ENCODE peak calls at places on chromosomes 1 and 21, in eight cellular contexts. A is stimulated activated CD4-positive, alpha-beta T cell treated with anti-CD3 and anti-CD28 coated beads, Interleukin-1b, Interleukin-23, amount 100 ng/mL, for 4 hours; I is HCT116; N is effector CD4-positive, alpha-beta T cell; G is hepatocyte; X is OCI-M1; E is brain microvascular endothelial cell; W is PC-3. Z is an unnamed sample.

GRCh38 chr1:224510880-224511645 is 76.5 kb upstream of the WDR26 start:
- DNase-seq in I (no peak), E (no peak), A (no peak), X (peak; percentile 37), W (peak; percentile 56), G (no peak), N (no peak), Z (no peak)

GRCh38 chr1:40435471-40435870 is 14.8 kb upstream of the ZFP69B start:
- DNase-seq in I (no peak), N (no peak), W (no peak), A (no peak), E (peak; percentile 11), G (no peak), X (no peak), Z (no peak)

GRCh38 chr1:212967767-212968166 is 17.4 kb downstream of the VASH2 start:
- DNase-seq in I (peak; percentile 34), N (no peak), G (peak; percentile 33), X (peak; percentile 62), W (peak; percentile 69), E (peak; percentile 42), A (no peak), Z (no peak)

GRCh38 chr1:19799877-19800804 is at the start of gene TMCO4:
- DNase-seq in A (peak; percentile 17), W (peak; percentile 51), G (peak; percentile 58), E (peak; percentile 78), I (no peak), N (peak; percentile 14), X (peak; percentile 84), Z (no peak)

GRCh38 chr1:44076093-44076492 is 42.5 kb upstream of the KLF17 start:
- DNase-seq in G (no peak), N (no peak), W (no peak), I (no peak), X (no peak), A (no peak), E (no peak), Z (no peak)

GRCh38 chr1:86507935-86508582 is 38.8 kb upstream of the CLCA4 start:
- DNase-seq in N (no peak), A (no peak), E (peak; percentile 42), X (peak; percentile 68), G (peak; percentile 27), I (peak; percentile 19), W (peak; percentile 50), Z (no peak)

GRCh38 chr1:15620155-15620545 is 2.9 kb downstream of the DDI2 start:
- DNase-seq in W (peak; percentile 84), N (no peak), I (no peak), X (peak; percentile 27), G (no peak), A (no peak), E (peak; percentile 63), Z (no peak)

GRCh38 chr1:226364129-226364899 is 43.6 kb downstream of the PARP1 start:
- DNase-seq in G (no peak), E (no peak), I (no peak), X (no peak), W (no peak), N (no peak), A (no peak), Z (no peak)

GRCh38 chr1:97412155-97412554 is 508.7 kb downstream of the DPYD start:
- DNase-seq in G (no peak), I (no peak), E (no peak), A (no peak), W (no peak), X (peak; percentile 29), N (no peak), Z (no peak)

GRCh38 chr1:112618721-112619517 is at the start of gene ST7L:
- DNase-seq in X (peak; percentile 76), G (peak; percentile 79), E (peak; percentile 47), I (peak; percentile 49), N (peak; percentile 41), A (peak; percentile 41), W (peak; percentile 63), Z (peak; percentile 77)

GRCh38 chr1:21633141-21633755 is 35.9 kb downstream of the RAP1GAP start:
- DNase-seq in I (no peak), E (no peak), X (no peak), A (no peak), G (no peak), W (no peak), N (no peak), Z (no peak)

GRCh38 chr1:90487040-90487439 is 230.1 kb downstream of the BARHL2 start:
- DNase-seq in W (no peak), A (no peak), N (no peak), E (no peak), X (no peak), G (no peak), I (no peak), Z (no peak)

GRCh38 chr1:43286115-43286514 is 734 bp upstream of the C1orf210 start:
- DNase-seq in N (no peak), E (no peak), G (no peak), A (no peak), I (no peak), W (no peak), X (no peak), Z (no peak)

GRCh38 chr1:153547560-153548551 is 1.2 kb downstream of the S100A3 start:
- DNase-seq in X (no peak), A (no peak), N (no peak), E (no peak), W (no peak), I (no peak), G (no peak), Z (no peak)

GRCh38 chr1:99728494-99729235 is 37.8 kb downstream of the FRRS1 start:
- DNase-seq in G (no peak), I (peak; percentile 41), A (no peak), W (peak; percentile 73), X (peak; percentile 66), E (peak; percentile 51), N (no peak), Z (no peak)

GRCh38 chr1:25549273-25550154 is 6.1 kb downstream of the LDLRAP1 start:
- DNase-seq in X (peak; percentile 88), A (peak; percentile 49), I (peak; percentile 75), W (peak; percentile 27), G (peak; percentile 74), N (peak; percentile 67), E (peak; percentile 43), Z (no peak)

GRCh38 chr21:17539323-17539722 is 26.5 kb downstream of the CXADR start:
- DNase-seq in X (no peak), E (no peak), W (no peak), N (no peak), G (no peak), A (no peak), I (no peak), Z (no peak)

GRCh38 chr21:28974531-28975227 is 18.0 kb downstream of the LTN1 start:
- DNase-seq in W (no peak), N (no peak), I (no peak), E (no peak), X (no peak), G (no peak), A (no peak), Z (no peak)

GRCh38 chr1:30268923-30269666 is 454.3 kb downstream of the MATN1 start:
- DNase-seq in G (no peak), W (no peak), A (no peak), I (no peak), E (no peak), X (no peak), N (no peak), Z (no peak)

GRCh38 chr1:18948048-18948912 is 8.2 kb downstream of the IFFO2 start:
- DNase-seq in A (peak; percentile 48), N (peak; percentile 40), I (no peak), E (no peak), X (no peak), G (no peak), W (peak; percentile 39), Z (no peak)

GRCh38 chr1:228093050-228093906 is 9.8 kb downstream of the C1orf35 start:
- DNase-seq in A (no peak), E (no peak), X (no peak), W (peak; percentile 53), I (no peak), G (peak; percentile 3), N (no peak), Z (no peak)

GRCh38 chr1:151175910-151176309 is at the start of gene TMOD4:
- DNase-seq in X (peak; percentile 52), E (peak; percentile 19), A (no peak), G (peak; percentile 30), W (no peak), N (no peak), I (no peak), Z (no peak)

GRCh38 chr1:202349263-202349928 is 897 bp downstream of the PPP1R12B start:
- DNase-seq in E (peak; percentile 93), N (no peak), G (peak; percentile 48), I (no peak), X (peak; percentile 76), A (no peak), W (peak; percentile 2), Z (no peak)

GRCh38 chr1:180155202-180155682 is 573 bp downstream of the QSOX1 start:
- DNase-seq in E (no peak), W (no peak), I (no peak), N (no peak), A (peak; percentile 14), G (no peak), X (no peak), Z (no peak)

GRCh38 chr1:114253900-114254299 is 100.2 kb upstream of the SYT6 start:
- DNase-seq in X (no peak), N (no peak), W (no peak), G (no peak), E (no peak), A (no peak), I (no peak), Z (no peak)

GRCh38 chr1:32275424-32275823 is 16.5 kb upstream of the HDAC1 start:
- DNase-seq in W (no peak), X (no peak), A (no peak), N (no peak), E (no peak), I (no peak), G (no peak), Z (no peak)

GRCh38 chr1:229758101-229759036 is 132.3 kb downstream of the URB2 start:
- DNase-seq in N (no peak), A (no peak), X (no peak), G (no peak), W (peak; percentile 39), E (no peak), I (no peak), Z (no peak)

GRCh38 chr1:243254233-243254926 is 701 bp downstream of the CEP170 start:
- DNase-seq in N (peak; percentile 45), A (peak; percentile 23), G (peak; percentile 67), W (peak; percentile 71), E (peak; percentile 53), X (peak; percentile 76), I (no peak), Z (peak; percentile 85)

GRCh38 chr1:9929431-9930385 is 13.5 kb downstream of the LZIC start:
- DNase-seq in I (no peak), G (no peak), X (no peak), A (no peak), N (no peak), W (no peak), E (no peak), Z (no peak)

GRCh38 chr1:171081220-171081993 is 9.3 kb upstream of the FMO3 start:
- DNase-seq in E (peak; percentile 2), A (no peak), X (peak; percentile 58), W (peak; percentile 62), N (no peak), G (peak; percentile 46), I (peak; percentile 15), Z (peak; percentile 4)

GRCh38 chr1:19406680-19407079 is 78.7 kb downstream of the CAPZB start:
- DNase-seq in W (no peak), E (no peak), X (no peak), A (no peak), N (no peak), I (no peak), G (no peak), Z (no peak)

GRCh38 chr1:38235705-38236104 is 189.1 kb upstream of the POU3F1 start:
- DNase-seq in I (no peak), E (peak; percentile 24), A (no peak), G (peak; percentile 48), N (no peak), W (no peak), X (no peak), Z (no peak)

GRCh38 chr1:48344373-48344772 is 121.9 kb downstream of the SLC5A9 start:
- DNase-seq in A (no peak), N (no peak), E (no peak), W (no peak), G (no peak), X (no peak), I (no peak), Z (no peak)

Z was measured in NCI-H2107.